ENCODE peak calls at places on chromosomes 5 and 9, in nine cellular contexts. C, M, O, X, A, H, B, E and L are unnamed samples.

GRCh38 chr5:131525805-131526204 is 109.2 kb downstream of the RAPGEF6 start:
- DNase-seq in C (no peak), M (no peak), O (no peak), X (peak), A (no peak), H (no peak), B (peak), E (no peak), L (no peak)

GRCh38 chr9:5622019-5622418 is 6.9 kb upstream of the RIC1 start:
- DNase-seq in C (no peak), M (no peak), O (no peak), X (peak), A (no peak), H (no peak), B (peak), E (no peak), L (no peak)

GRCh38 chr5:131999471-131999931 is 12.0 kb downstream of the ACSL6 start:
- DNase-seq in C (no peak), M (no peak), O (peak), X (no peak), A (no peak), H (no peak), B (no peak), E (no peak), L (no peak)

GRCh38 chr5:138754699-138755057 is 1.5 kb downstream of the CTNNA1 start:
- DNase-seq in C (no peak), M (no peak), O (no peak), X (no peak), A (no peak), H (no peak), B (no peak), E (no peak), L (no peak)

GRCh38 chr5:157431544-157432200 is 28.3 kb upstream of the NIPAL4 start:
- DNase-seq in C (no peak), M (no peak), O (no peak), X (peak), A (no peak), H (no peak), B (peak), E (no peak), L (no peak)

GRCh38 chr9:2849943-2850342 is 6.0 kb upstream of the PUM3 start:
- DNase-seq in C (no peak), M (no peak), O (no peak), X (no peak), A (no peak), H (no peak), B (no peak), E (no peak), L (no peak)

GRCh38 chr5:158287643-158288228 is 428.8 kb upstream of the CLINT1 start:
- DNase-seq in C (no peak), M (no peak), O (no peak), X (peak), A (no peak), H (no peak), B (peak), E (no peak), L (no peak)

GRCh38 chr5:168364151-168364661 is 72.8 kb downstream of the WWC1 start:
- DNase-seq in C (no peak), M (no peak), O (no peak), X (peak), A (no peak), H (no peak), B (no peak), E (no peak), L (no peak)

GRCh38 chr5:99099691-99100090 is 170.9 kb upstream of the CHD1 start:
- DNase-seq in C (no peak), M (no peak), O (no peak), X (no peak), A (no peak), H (no peak), B (no peak), E (no peak), L (no peak)

GRCh38 chr5:101977729-101978345 is 318.2 kb downstream of the SLCO4C1 start:
- DNase-seq in C (no peak), M (peak), O (no peak), X (peak), A (no peak), H (no peak), B (peak), E (peak), L (no peak)

GRCh38 chr9:130042406-130042930 is 521 bp downstream of the FNBP1 start:
- DNase-seq in C (peak), M (peak), O (peak), X (no peak), A (peak), H (peak), B (peak), E (peak), L (peak)

DNA sequence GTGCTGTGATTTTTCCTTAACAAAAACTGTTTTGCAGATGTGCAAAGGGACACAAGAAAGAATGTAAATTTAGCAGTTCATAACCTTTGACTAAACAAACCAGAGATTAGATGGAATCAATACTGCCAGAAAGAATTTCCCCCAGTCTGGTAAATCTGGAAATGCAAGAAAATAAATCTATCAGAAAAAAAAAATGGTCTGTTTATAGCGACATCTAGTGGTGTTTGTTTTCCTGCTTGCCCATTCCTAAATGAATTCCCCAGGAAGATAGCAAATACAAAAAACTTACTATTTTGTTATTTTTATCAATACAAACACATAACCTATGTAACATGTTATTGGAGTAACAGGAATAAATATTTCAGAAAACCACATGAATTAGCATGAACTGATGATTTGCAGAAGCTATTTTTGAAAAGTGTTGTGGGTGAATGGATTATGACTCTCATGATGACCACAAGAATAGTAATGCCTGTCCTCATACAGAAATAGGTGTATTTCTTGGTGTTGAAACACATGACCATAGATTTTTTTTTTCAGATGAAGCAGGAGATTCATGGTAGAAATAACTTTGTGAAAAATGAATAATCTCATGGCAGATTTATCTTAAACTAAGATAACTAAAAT is 1703.8 kb downstream of the MAT2B start:
- DNase-seq in C (no peak), M (no peak), O (no peak), X (peak), A (no peak), H (no peak), B (peak), E (peak), L (no peak)
- TF ChIP-seq CTCF in C (peak), M (peak), O (peak), X (peak), A (peak), H (peak), B (peak), E (peak), L (peak)

GRCh38 chr5:139806726-139807646 is 11.4 kb downstream of the PSD2 start:
- DNase-seq in C (no peak), M (no peak), O (no peak), X (no peak), A (no peak), H (no peak), B (no peak), E (no peak), L (no peak)

GRCh38 chr5:139810341-139811075 is 14.9 kb downstream of the PSD2 start:
- DNase-seq in C (no peak), M (no peak), O (peak), X (no peak), A (no peak), H (no peak), B (no peak), E (no peak), L (no peak)

GRCh38 chr5:139807647-139808030 is 12.0 kb downstream of the PSD2 start:
- DNase-seq in C (no peak), M (no peak), O (peak), X (no peak), A (no peak), H (no peak), B (no peak), E (no peak), L (no peak)

GRCh38 chr5:139809331-139809810 is 13.8 kb downstream of the PSD2 start:
- DNase-seq in C (no peak), M (no peak), O (peak), X (no peak), A (no peak), H (no peak), B (no peak), E (no peak), L (no peak)

GRCh38 chr5:139808481-139809330 is 13.1 kb downstream of the PSD2 start:
- DNase-seq in C (peak), M (peak), O (peak), X (peak), A (no peak), H (peak), B (peak), E (peak), L (no peak)
- TF ChIP-seq CTCF in C (no peak), M (no peak), O (no peak), X (no peak), A (no peak), H (no peak), B (no peak), E (no peak), L (no peak)

GRCh38 chr5:135186662-135187522 is 152.9 kb upstream of the PITX1 start:
- DNase-seq in C (no peak), M (no peak), O (no peak), X (no peak), A (no peak), H (no peak), B (no peak), E (no peak), L (no peak)
- TF ChIP-seq CTCF in C (no peak), M (no peak), O (no peak), X (no peak), A (no peak), H (peak), B (no peak), E (no peak), L (no peak)

DNA sequence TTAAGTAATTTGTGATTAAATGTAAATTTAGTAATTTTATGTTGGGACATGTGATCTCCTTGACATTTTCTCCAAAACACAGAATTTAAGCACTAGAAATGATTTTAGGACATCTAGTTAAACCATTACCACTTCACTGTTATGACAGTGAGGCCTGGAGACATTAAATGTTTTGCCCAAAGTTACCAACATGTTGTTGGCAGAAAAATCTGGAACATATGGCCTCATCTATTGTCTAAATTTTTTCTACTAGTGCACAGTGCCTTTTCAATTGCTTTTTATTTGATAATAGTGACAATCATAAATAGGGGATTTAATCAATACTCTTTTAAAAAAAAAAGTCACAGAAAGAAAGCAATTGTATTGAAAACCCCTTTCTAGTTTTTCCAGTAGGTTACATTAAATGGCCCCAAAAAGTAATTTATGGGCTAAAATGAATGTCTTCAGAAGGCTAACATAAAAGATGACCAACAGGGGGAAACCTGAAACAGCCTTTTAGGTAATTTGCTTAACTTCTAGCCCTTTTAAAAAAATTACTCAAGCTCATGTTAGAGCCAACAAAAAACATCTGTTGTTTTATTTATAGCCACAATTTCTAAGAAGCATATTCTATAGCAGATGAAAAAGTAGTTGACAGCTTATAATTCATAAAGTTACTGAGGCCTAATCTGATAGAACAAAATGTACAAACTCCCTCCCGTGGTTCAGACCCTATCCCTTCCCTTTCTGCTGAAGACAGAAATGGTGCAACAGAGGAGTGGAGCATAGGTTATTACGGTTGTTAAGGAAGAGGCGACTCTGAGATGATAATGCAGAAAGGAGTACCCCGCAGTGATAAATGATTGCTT is 45.8 kb downstream of the PIK3R1 start:
- DNase-seq in C (no peak), M (no peak), O (no peak), X (peak), A (no peak), H (no peak), B (peak), E (no peak), L (no peak)
- TF ChIP-seq CTCF in C (no peak), M (no peak), O (peak), X (peak), A (no peak), H (peak), B (peak), E (no peak), L (no peak)

GRCh38 chr5:116448450-116448849 is 126.2 kb downstream of the SEMA6A start:
- DNase-seq in C (no peak), M (no peak), O (no peak), X (no peak), A (no peak), H (no peak), B (no peak), E (no peak), L (no peak)
- TF ChIP-seq CTCF in C (no peak), M (no peak), O (no peak), X (no peak), A (no peak), H (peak), B (no peak), E (no peak), L (peak)

GRCh38 chr5:94888674-94889073 is 270.2 kb downstream of the SLF1 start:
- DNase-seq in C (no peak), M (no peak), O (no peak), X (peak), A (no peak), H (no peak), B (no peak), E (no peak), L (no peak)

GRCh38 chr5:94891565-94892362 is 273.3 kb downstream of the SLF1 start:
- DNase-seq in C (no peak), M (no peak), O (no peak), X (no peak), A (no peak), H (no peak), B (no peak), E (no peak), L (no peak)

GRCh38 chr5:94890907-94891306 is 272.4 kb downstream of the SLF1 start:
- DNase-seq in C (no peak), M (no peak), O (no peak), X (no peak), A (no peak), H (no peak), B (no peak), E (no peak), L (no peak)

DNA sequence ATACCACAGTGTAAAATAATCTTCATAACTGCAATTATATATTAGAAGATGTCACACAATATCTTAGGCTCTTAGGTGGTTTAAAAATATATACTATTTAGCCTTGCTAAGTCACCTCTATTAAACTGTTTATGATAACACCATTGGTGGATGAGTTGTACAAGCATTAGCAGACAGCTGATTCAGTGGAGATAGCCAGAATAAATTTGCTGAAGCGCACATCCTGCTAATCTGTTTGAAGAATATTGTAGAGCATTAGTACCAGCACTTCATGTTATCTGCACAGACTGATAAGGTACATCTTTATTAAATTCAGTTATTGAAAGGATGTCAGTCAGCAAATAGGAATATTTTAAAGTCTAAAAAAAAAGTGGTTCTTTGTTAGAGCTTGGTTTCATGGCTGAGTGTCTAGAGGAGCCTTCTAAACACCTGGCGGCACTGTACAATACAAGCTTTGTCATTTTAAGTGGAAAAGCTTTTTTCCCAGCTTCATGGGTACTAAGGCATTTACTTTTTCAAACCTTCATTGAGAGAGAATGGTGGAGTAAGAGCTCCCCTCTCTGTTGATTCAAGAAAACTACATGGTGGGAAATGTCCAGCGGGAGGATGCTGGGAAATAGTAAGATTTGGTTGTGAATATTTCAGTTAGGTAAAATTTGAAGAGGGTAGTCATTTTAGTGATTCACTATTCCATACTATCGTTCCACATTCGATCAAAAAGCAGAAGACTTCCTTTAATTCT is 275.1 kb downstream of the SLF1 start:
- DNase-seq in C (no peak), M (no peak), O (no peak), X (peak), A (no peak), H (no peak), B (peak), E (no peak), L (no peak)
- TF ChIP-seq CTCF in C (no peak), M (peak), O (no peak), X (peak), A (no peak), H (peak), B (peak), E (peak), L (peak)

GRCh38 chr9:125514468-125514867 is 192.5 kb downstream of the MAPKAP1 start:
- DNase-seq in C (no peak), M (no peak), O (no peak), X (no peak), A (no peak), H (no peak), B (no peak), E (no peak), L (no peak)
- TF ChIP-seq CTCF in C (no peak), M (no peak), O (no peak), X (no peak), A (no peak), H (no peak), B (no peak), E (no peak), L (no peak)

DNA sequence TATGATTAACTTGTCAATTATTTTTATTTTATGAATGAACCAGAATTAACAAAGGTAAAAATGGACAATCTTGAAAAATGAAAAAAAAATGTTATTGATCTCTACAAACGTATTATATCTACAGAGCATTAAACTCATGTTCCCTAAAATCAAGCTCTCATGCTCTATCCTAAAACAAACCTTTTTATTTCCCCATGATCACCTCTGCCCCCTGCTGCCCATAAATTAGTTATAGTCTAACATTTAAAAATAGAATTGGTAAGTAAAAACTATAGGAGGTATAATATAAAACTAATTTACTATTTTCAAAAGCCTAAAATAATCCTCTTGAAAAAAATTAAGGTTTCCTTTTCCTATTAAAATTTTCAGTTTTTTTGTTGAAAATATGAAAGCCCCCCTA is 168.0 kb upstream of the POU5F2 start:
- DNase-seq in C (no peak), M (no peak), O (no peak), X (peak), A (no peak), H (no peak), B (peak), E (no peak), L (no peak)
- TF ChIP-seq CTCF in C (no peak), M (no peak), O (peak), X (peak), A (no peak), H (peak), B (peak), E (peak), L (no peak)

GRCh38 chr9:123104807-123105206 is 71.3 kb downstream of the GPR21 start:
- DNase-seq in C (no peak), M (no peak), O (no peak), X (no peak), A (no peak), H (no peak), B (no peak), E (no peak), L (no peak)

GRCh38 chr9:123099042-123099441 is 65.6 kb downstream of the GPR21 start:
- DNase-seq in C (no peak), M (no peak), O (no peak), X (no peak), A (no peak), H (no peak), B (no peak), E (no peak), L (no peak)

GRCh38 chr9:123099548-123099947 is 66.1 kb downstream of the GPR21 start:
- DNase-seq in C (no peak), M (no peak), O (no peak), X (no peak), A (no peak), H (no peak), B (no peak), E (no peak), L (no peak)

GRCh38 chr9:123105490-123105889 is 72.0 kb downstream of the GPR21 start:
- DNase-seq in C (no peak), M (no peak), O (no peak), X (no peak), A (no peak), H (no peak), B (no peak), E (no peak), L (no peak)

DNA sequence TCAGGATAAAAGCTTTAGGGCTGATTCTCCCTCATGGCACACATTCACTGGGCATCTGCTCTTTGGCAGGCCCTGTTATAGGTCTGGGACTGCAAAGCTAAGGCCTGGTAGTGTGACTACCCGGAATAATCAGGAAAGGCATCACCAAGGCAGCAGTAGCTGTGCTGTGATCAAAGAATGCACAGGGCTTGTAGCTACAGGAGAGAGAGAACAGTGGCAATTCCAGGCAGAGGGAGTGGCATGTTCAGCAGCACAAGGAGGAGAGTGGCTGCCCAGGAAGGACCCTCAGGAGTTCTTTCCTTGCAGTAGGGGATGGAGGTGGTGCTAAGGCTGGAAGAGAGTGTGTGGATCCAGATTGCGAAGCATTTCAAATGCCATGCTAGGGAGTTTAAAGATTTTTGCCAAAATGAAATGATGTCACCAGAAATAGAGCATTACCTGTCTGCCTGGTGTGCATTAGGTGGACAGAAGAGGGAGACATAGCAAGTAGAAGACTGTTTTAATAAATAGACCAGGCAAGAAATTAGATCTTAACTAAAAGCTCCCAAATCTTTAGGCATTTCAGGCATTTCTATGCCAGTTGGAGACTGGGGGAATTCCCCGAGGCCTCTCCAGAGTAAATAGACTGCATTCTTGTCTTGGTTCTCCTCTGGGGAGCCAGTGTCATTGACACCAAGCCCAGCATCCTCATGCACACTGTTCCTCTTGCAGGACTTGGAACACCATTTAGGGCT is 69.1 kb downstream of the GPR21 start:
- DNase-seq in C (no peak), M (no peak), O (no peak), X (no peak), A (no peak), H (no peak), B (no peak), E (no peak), L (no peak)
- TF ChIP-seq CTCF in C (no peak), M (peak), O (peak), X (peak), A (no peak), H (peak), B (peak), E (peak), L (no peak)

GRCh38 chr5:93513298-93513697 is 67.7 kb downstream of the NR2F1-AS1 start:
- DNase-seq in C (no peak), M (no peak), O (no peak), X (no peak), A (no peak), H (no peak), B (no peak), E (no peak), L (no peak)
- TF ChIP-seq CTCF in C (no peak), M (no peak), O (no peak), X (no peak), A (no peak), H (no peak), B (no peak), E (no peak), L (no peak)